ENCODE peak calls at places on chromosomes 12 and 14, in nine cellular contexts. R, O, M, L, K, P, T, Y and G are unnamed samples.

GRCh38 chr14:85222344-85222743 is 307.6 kb upstream of the FLRT2 start:
- DNase-seq in K (no peak), M (no peak), R (no peak), O (no peak), P (no peak), L (no peak), Y (no peak), T (no peak), G (no peak)

GRCh38 chr12:6608592-6609311 is 1.6 kb upstream of the CHD4 start:
- DNase-seq in T (peak), K (no peak), M (peak), Y (no peak), L (peak), P (no peak), O (no peak), R (no peak), G (no peak)

GRCh38 chr12:32650508-32650907 is 28.6 kb upstream of the DNM1L start:
- DNase-seq in P (no peak), Y (peak), K (peak), M (no peak), O (no peak), T (no peak), L (no peak), R (no peak), G (no peak)

GRCh38 chr14:39873793-39874192 is 441.6 kb upstream of the FBXO33 start:
- DNase-seq in T (no peak), M (no peak), R (no peak), K (peak), Y (no peak), P (no peak), O (no peak), L (no peak), G (no peak)

GRCh38 chr12:110917961-110918360 is 2.4 kb downstream of the MYL2 start:
- DNase-seq in R (no peak), M (no peak), T (no peak), K (peak), P (no peak), Y (peak), O (no peak), L (no peak), G (no peak)

GRCh38 chr14:100835278-100836052 is 9.5 kb downstream of the MEG3 start:
- DNase-seq in P (no peak), R (no peak), T (no peak), Y (no peak), L (peak), M (no peak), O (no peak), K (no peak), G (no peak)

GRCh38 chr12:124884587-124885438 is 21.1 kb upstream of the SCARB1 start:
- DNase-seq in P (no peak), L (no peak), M (no peak), O (peak), Y (no peak), R (no peak), K (peak), T (no peak), G (no peak)

GRCh38 chr14:25371053-25371452 is 321.1 kb upstream of the STXBP6 start:
- DNase-seq in L (no peak), R (no peak), Y (no peak), K (peak), T (no peak), M (no peak), O (no peak), P (no peak), G (no peak)

DNA sequence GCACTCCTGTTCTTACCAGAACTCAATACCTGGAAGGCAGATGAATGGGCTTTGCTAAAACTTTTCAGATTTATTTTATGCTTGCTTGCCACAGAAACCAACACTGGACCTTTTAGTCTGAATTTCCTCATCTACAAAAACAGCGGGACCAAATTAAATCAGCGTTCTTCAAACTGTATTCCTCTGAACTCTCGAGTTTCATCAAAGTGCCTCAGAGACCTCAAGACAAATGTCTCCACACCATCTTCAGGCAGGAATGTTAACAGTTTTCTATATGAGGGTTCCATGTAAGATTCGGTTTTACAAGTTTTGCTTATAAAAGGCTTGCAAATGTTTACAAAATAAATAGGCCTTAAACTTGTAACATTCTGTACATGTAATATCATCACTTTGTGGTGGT is 74.6 kb downstream of the MED13L start:
- DNase-seq in Y (no peak), M (peak), R (no peak), P (no peak), L (no peak), O (no peak), K (no peak), T (no peak), G (no peak)
- TF ChIP-seq CTCF in Y (no peak), M (peak), R (peak), P (no peak), L (no peak), O (no peak), K (no peak), T (no peak), G (no peak)

GRCh38 chr14:104972301-104973211 is 5.6 kb downstream of the AHNAK2 start:
- DNase-seq in P (peak), K (peak), T (no peak), M (peak), O (peak), R (no peak), Y (peak), L (peak), G (no peak)
- TF ChIP-seq CTCF in P (no peak), K (peak), T (no peak), M (peak), O (no peak), R (no peak), Y (peak), L (no peak), G (no peak)

DNA sequence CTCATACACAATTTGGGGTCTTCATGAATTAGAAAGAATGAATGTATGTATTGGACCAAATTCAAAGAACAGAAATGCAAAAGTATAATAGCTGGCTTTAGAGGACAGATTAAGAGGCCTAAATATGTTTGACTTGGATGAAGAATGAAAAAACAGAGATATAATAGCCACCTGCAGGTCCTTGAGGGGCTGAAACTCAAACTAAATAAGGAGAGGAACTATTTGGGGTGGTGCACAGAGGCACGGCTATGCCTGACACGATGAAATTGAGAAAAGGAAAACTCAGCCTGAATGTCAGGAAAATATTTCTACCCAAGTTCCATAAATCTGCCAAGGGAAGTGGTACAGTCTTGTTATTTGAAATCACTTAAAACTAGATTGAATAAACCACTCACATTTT is 222.9 kb upstream of the DDHD1 start:
- DNase-seq in K (no peak), Y (no peak), P (no peak), O (no peak), T (no peak), R (no peak), M (no peak), L (no peak), G (no peak)
- TF ChIP-seq CTCF in K (no peak), Y (no peak), P (no peak), O (no peak), T (no peak), R (no peak), M (no peak), L (no peak), G (no peak)

GRCh38 chr14:94636744-94637412 is 24.7 kb downstream of the SERPINA3 start:
- DNase-seq in K (no peak), R (no peak), T (no peak), P (no peak), O (no peak), L (no peak), M (peak), Y (no peak), G (no peak)
- TF ChIP-seq CTCF in K (no peak), R (peak), T (no peak), P (no peak), O (no peak), L (no peak), M (no peak), Y (no peak), G (no peak)

DNA sequence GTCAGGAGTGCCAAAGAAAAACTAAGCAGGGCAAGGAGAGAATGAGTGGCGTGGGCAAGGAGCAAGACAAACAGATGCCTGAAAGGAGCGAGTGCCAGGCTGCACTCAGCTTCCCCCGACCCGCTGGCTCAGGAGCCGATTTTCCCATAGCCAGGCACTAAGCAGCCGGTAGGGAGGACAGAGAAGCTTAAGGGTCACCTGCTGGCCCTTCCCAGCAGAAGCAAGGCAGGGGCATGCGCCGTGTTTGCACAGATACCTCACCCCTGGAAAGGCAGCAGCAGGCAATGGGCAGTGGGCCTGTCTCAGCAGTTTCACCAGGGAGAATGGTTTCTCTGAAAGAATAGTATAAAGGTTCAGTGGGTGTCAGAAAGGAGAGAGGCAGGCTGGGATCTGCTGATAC is 104.9 kb upstream of the FKBP4 start:
- DNase-seq in Y (no peak), P (no peak), T (no peak), R (peak), L (no peak), K (no peak), O (no peak), M (no peak), G (no peak)
- TF ChIP-seq CTCF in Y (no peak), P (no peak), T (no peak), R (no peak), L (no peak), K (no peak), O (no peak), M (no peak), G (no peak)

GRCh38 chr12:10251669-10252068 is 39.0 kb downstream of the GABARAPL1 start:
- DNase-seq in M (no peak), T (no peak), R (no peak), P (no peak), L (no peak), Y (no peak), O (no peak), K (no peak), G (no peak)
- TF ChIP-seq CTCF in M (no peak), T (no peak), R (no peak), P (no peak), L (no peak), Y (no peak), O (no peak), K (no peak), G (no peak)

GRCh38 chr14:67517083-67517482 is 16.0 kb upstream of the PLEKHH1 start:
- DNase-seq in M (peak), T (peak), P (no peak), R (no peak), O (peak), L (peak), Y (no peak), K (peak), G (no peak)
- TF ChIP-seq CTCF in M (peak), T (peak), P (no peak), R (peak), O (no peak), L (no peak), Y (no peak), K (peak), G (no peak)